ENCODE peak calls at places on chromosomes 3 and 15, in ten cellular contexts. S, K, R, Z, H, G, F, I, P and Y are unnamed samples.

GRCh38 chr3:112117826-112118571 is 15.0 kb downstream of the GCSAM start:
- DNase-seq in S (no peak), K (no peak), R (no peak), Z (no peak), H (no peak), G (peak; percentile 24), F (no peak), I (no peak), P (no peak), Y (peak; percentile 23)

GRCh38 chr3:28053759-28054158 is 187.7 kb upstream of the CMC1 start:
- DNase-seq in S (peak; percentile 25), K (no peak), R (no peak), Z (no peak), H (no peak), G (no peak), F (peak; percentile 28), I (peak; percentile 81), P (no peak), Y (no peak)

GRCh38 chr15:96323250-96324162 is 7.0 kb upstream of the NR2F2 start:
- DNase-seq in S (peak; percentile 25), K (no peak), R (no peak), Z (no peak), H (no peak), G (no peak), F (no peak), I (no peak), P (no peak), Y (no peak)

GRCh38 chr15:44489464-44489863 is 47.5 kb upstream of the EIF3J start:
- DNase-seq in S (peak; percentile 83), K (no peak), R (no peak), Z (no peak), H (no peak), G (no peak), F (peak; percentile 60), I (peak; percentile 77), P (no peak), Y (no peak)

GRCh38 chr3:48001991-48002390 is 14.2 kb downstream of the MAP4 start:
- DNase-seq in S (no peak), K (no peak), R (no peak), Z (no peak), H (no peak), G (no peak), F (no peak), I (no peak), P (no peak), Y (no peak)

GRCh38 chr3:106030620-106030945 is 161.8 kb upstream of the CBLB start:
- DNase-seq in S (peak; percentile 73), K (no peak), R (no peak), Z (no peak), H (no peak), G (no peak), F (no peak), I (peak; percentile 49), P (no peak), Y (no peak)

GRCh38 chr3:148861277-148861869 is 3.7 kb upstream of the CPA3 start:
- DNase-seq in S (peak; percentile 74), K (peak; percentile 62), R (no peak), Z (peak; percentile 74), H (no peak), G (no peak), F (no peak), I (peak; percentile 26), P (peak; percentile 47), Y (no peak)

GRCh38 chr15:85750319-85750806 is 44.4 kb downstream of the KLHL25 start:
- DNase-seq in S (peak; percentile 43), K (no peak), R (no peak), Z (no peak), H (peak; percentile 64), G (peak; percentile 33), F (peak; percentile 54), I (no peak), P (no peak), Y (peak; percentile 92)

GRCh38 chr15:52730163-52730562 is 51.0 kb upstream of the ATOSA start:
- DNase-seq in S (no peak), K (no peak), R (no peak), Z (peak; percentile 27), H (no peak), G (no peak), F (no peak), I (peak; percentile 22), P (no peak), Y (no peak)

GRCh38 chr3:23062582-23062981 is 140.5 kb upstream of the UBE2E2 start:
- DNase-seq in S (no peak), K (no peak), R (no peak), Z (no peak), H (no peak), G (no peak), F (no peak), I (no peak), P (no peak), Y (no peak)

GRCh38 chr15:49044761-49045571 is 1.3 kb downstream of the SECISBP2L start:
- DNase-seq in S (peak; percentile 17), K (no peak), R (no peak), Z (no peak), H (no peak), G (no peak), F (no peak), I (peak; percentile 16), P (peak; percentile 10), Y (no peak)

GRCh38 chr3:190491533-190492054 is 22.3 kb upstream of the IL1RAP start:
- DNase-seq in S (no peak), K (no peak), R (no peak), Z (no peak), H (no peak), G (no peak), F (no peak), I (peak; percentile 89), P (no peak), Y (no peak)

GRCh38 chr3:10917176-10917575 is 75.4 kb upstream of the SLC6A1 start:
- DNase-seq in S (no peak), K (no peak), R (no peak), Z (no peak), H (peak; percentile 52), G (no peak), F (no peak), I (peak; percentile 60), P (no peak), Y (no peak)

GRCh38 chr3:126969586-126969985 is 13.3 kb upstream of the PLXNA1 start:
- DNase-seq in S (peak; percentile 43), K (no peak), R (no peak), Z (no peak), H (no peak), G (no peak), F (peak; percentile 94), I (no peak), P (no peak), Y (no peak)

GRCh38 chr3:142027713-142028112 is 121.6 kb downstream of the TFDP2 start:
- DNase-seq in S (peak; percentile 19), K (no peak), R (no peak), Z (peak; percentile 63), H (no peak), G (peak; percentile 41), F (no peak), I (peak; percentile 60), P (no peak), Y (peak; percentile 30)